ENCODE peak calls at places on chromosome 2, in five cellular contexts. V is SK-N-SH, L is H1, T is GM12878, K is K562. A is an unnamed sample.

GRCh38 chr2:101805146-101806088 is 107.9 kb downstream of the MAP4K4 start:
- DNase-seq in V (peak; percentile 52), L (no peak), T (no peak), K (no peak), A (no peak)

GRCh38 chr2:25340340-25340886 is 1.3 kb downstream of the DNMT3A start:
- DNase-seq in V (peak; percentile 91), L (no peak), T (no peak), K (peak; percentile 65), A (no peak)

GRCh38 chr2:170148161-170148560 is 29.8 kb upstream of the MYO3B start:
- DNase-seq in V (no peak), L (no peak), T (no peak), K (no peak), A (no peak)

GRCh38 chr2:234169676-234170075 is 119.2 kb downstream of the SPP2 start:
- DNase-seq in V (no peak), L (no peak), T (no peak), K (no peak), A (no peak)

GRCh38 chr2:203973676-203974075 is 37.1 kb downstream of the ICOS start:
- DNase-seq in V (no peak), L (no peak), T (no peak), K (no peak), A (no peak)

GRCh38 chr2:127537644-127538043 is 2.2 kb downstream of the MYO7B start:
- DNase-seq in V (no peak), L (no peak), T (no peak), K (no peak), A (no peak)

GRCh38 chr2:199467462-199467822 is 9.7 kb upstream of the SATB2 start:
- DNase-seq in V (no peak), L (no peak), T (no peak), K (no peak), A (no peak)

GRCh38 chr2:61438670-61439069 is 32.2 kb downstream of the USP34 start:
- DNase-seq in V (no peak), L (no peak), T (no peak), K (no peak), A (no peak)

GRCh38 chr2:143264851-143265250 is 135.6 kb downstream of the ARHGAP15 start:
- DNase-seq in V (no peak), L (no peak), T (no peak), K (no peak), A (no peak)

GRCh38 chr2:60070851-60071250 is 482.6 kb downstream of the BCL11A start:
- DNase-seq in V (no peak), L (no peak), T (no peak), K (no peak), A (no peak)

GRCh38 chr2:85584857-85585780 is 888 bp downstream of the VAMP5 start:
- DNase-seq in V (peak; percentile 31), L (no peak), T (no peak), K (peak; percentile 57), A (peak; percentile 35)
- TF ChIP-seq GABPA in V (no peak), L (no peak), T (no peak), K (peak; percentile 73), A (no peak)

DNA sequence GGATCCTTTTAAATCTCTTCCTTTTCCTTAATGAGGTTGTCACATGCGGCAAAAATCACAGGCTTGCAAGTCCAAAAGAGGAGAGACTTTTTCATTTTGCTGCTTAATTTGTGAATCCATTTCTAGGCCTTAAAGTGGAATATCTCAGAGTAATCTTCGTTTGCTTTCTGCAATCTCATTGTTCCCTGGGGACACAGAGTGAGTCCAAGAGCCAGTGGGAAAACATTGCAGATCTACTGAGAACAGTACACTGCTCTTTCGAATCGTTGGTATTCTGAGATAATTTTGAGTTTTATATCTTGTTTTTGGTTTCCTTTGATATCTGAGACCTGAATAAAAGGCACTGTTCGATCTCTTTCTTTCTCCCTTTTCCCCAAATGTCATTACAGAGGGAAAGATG is 418.0 kb upstream of the ZEB2 start:
- DNase-seq in V (no peak), L (no peak), T (no peak), K (no peak), A (no peak)
- TF ChIP-seq GABPA in V (no peak), L (no peak), T (no peak), K (no peak), A (no peak)

GRCh38 chr2:112059671-112060070 is 4.6 kb downstream of the TMEM87B start:
- DNase-seq in V (no peak), L (no peak), T (no peak), K (no peak), A (no peak)
- TF ChIP-seq GABPA in V (no peak), L (no peak), T (no peak), K (no peak), A (no peak)

GRCh38 chr2:162090109-162090508 is 16.1 kb upstream of the DPP4 start:
- DNase-seq in V (no peak), L (no peak), T (no peak), K (no peak), A (no peak)

GRCh38 chr2:162092008-162092390 is 18.0 kb upstream of the DPP4 start:
- DNase-seq in V (no peak), L (no peak), T (no peak), K (no peak), A (no peak)

GRCh38 chr2:162086904-162087303 is 12.9 kb upstream of the DPP4 start:
- DNase-seq in V (no peak), L (no peak), T (no peak), K (no peak), A (no peak)

GRCh38 chr2:162092656-162093556 is 18.9 kb upstream of the DPP4 start:
- DNase-seq in V (no peak), L (no peak), T (no peak), K (no peak), A (no peak)

DNA sequence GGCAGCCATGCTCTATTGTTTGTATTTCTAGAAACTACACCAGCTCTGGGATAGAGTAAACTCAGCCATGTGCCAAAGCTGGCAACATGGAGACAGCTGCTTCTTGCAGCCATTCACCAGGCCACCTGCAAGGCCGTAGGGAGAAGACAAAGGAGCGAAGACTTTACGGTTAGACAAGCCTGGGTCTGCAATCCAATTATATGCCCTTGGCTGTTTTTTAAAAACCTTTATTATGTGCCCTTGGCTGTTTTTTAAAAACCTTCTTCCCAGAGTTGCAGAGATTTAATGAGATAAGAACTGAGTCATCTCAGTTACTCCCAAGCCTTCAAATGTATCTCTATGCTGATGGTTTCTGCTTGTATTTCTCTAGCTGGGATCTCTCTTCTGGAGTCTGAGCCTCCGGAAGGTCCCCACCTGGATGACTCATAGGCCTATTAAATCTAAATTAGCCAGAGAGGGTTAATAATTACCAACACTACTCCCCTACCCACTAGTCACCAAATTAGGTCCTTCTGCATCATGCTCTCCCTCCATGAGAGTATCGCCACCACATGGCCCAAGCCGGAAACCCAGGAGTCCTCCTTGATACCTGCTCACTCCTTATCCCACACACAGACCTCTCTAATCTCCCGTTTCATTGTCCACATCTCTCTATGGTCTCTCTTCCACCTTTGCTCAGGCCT is 17.5 kb upstream of the DPP4 start:
- DNase-seq in V (no peak), L (peak; percentile 5), T (no peak), K (no peak), A (no peak)
- TF ChIP-seq GABPA in V (no peak), L (no peak), T (no peak), K (no peak), A (no peak)

GRCh38 chr2:182291296-182291695 is 135.5 kb downstream of the PDE1A start:
- DNase-seq in V (no peak), L (no peak), T (no peak), K (no peak), A (no peak)
- TF ChIP-seq GABPA in V (no peak), L (no peak), T (no peak), K (no peak), A (no peak)

GRCh38 chr2:44705851-44706555 is 235.5 kb upstream of the SIX3 start:
- DNase-seq in V (peak; percentile 11), L (no peak), T (no peak), K (no peak), A (peak; percentile 11)
- TF ChIP-seq GABPA in V (no peak), L (no peak), T (no peak), K (no peak), A (no peak)

GRCh38 chr2:239806276-239806675 is 218.9 kb downstream of the NDUFA10 start:
- DNase-seq in V (no peak), L (no peak), T (no peak), K (no peak), A (no peak)

GRCh38 chr2:239803764-239804111 is 221.4 kb downstream of the NDUFA10 start:
- DNase-seq in V (no peak), L (no peak), T (no peak), K (no peak), A (no peak)

GRCh38 chr2:239805414-239805813 is 219.7 kb downstream of the NDUFA10 start:
- DNase-seq in V (no peak), L (no peak), T (no peak), K (no peak), A (no peak)

GRCh38 chr2:239804161-239805042 is 220.7 kb downstream of the NDUFA10 start:
- DNase-seq in V (no peak), L (no peak), T (no peak), K (no peak), A (no peak)

DNA sequence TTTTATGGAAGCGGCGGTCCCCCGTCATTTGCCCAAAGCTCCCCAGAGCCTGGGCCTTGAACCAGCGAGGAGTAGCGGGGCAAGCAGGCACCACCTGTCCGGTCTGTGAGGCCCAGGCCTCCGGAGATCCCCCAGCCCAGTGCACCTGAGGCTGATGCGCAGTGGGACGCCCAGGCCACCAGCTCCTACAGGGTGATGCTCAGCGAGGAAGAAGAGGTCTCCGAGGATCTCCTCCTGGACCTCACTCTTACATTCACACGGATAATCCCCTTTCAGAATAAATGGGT is 220.2 kb downstream of the NDUFA10 start:
- DNase-seq in V (no peak), L (no peak), T (no peak), K (no peak), A (no peak)
- TF ChIP-seq GABPA in V (no peak), L (no peak), T (no peak), K (no peak), A (no peak)

A was measured in HL-60.